ENCODE peak calls at places on chromosomes 13 and 19, in eight cellular contexts. One of them, this sample, is unnamed.

GRCh38 chr13:37769078-37769477 is 100.5 kb downstream of the TRPC4 start:
- DNase-seq in AG04449: no peak
- DNase-seq in psoas muscle: no peak
- DNase-seq in upper lobe of left lung: no peak
- DNase-seq in cardiac muscle cell: no peak
- DNase-seq in CD4-positive, CD25-positive, alpha-beta regulatory T cell: no peak
- DNase-seq in OCI-LY7: peak; percentile 53
- DNase-seq in left ventricle myocardium inferior: no peak
- DNase-seq in this sample: no peak

GRCh38 chr19:34327851-34328250 is 37.1 kb upstream of the GPI start:
- DNase-seq in left ventricle myocardium inferior: peak; percentile 43
- DNase-seq in psoas muscle: no peak
- DNase-seq in OCI-LY7: no peak
- DNase-seq in cardiac muscle cell: no peak
- DNase-seq in AG04449: no peak
- DNase-seq in upper lobe of left lung: no peak
- DNase-seq in CD4-positive, CD25-positive, alpha-beta regulatory T cell: no peak
- DNase-seq in this sample: no peak

GRCh38 chr19:52640916-52641315 is 2.8 kb upstream of the ZNF83 start:
- DNase-seq in AG04449: no peak
- DNase-seq in psoas muscle: no peak
- DNase-seq in OCI-LY7: no peak
- DNase-seq in cardiac muscle cell: no peak
- DNase-seq in upper lobe of left lung: peak; percentile 42
- DNase-seq in left ventricle myocardium inferior: no peak
- DNase-seq in CD4-positive, CD25-positive, alpha-beta regulatory T cell: no peak
- DNase-seq in this sample: no peak

GRCh38 chr13:38686635-38687245 is at the start of gene FREM2:
- DNase-seq in CD4-positive, CD25-positive, alpha-beta regulatory T cell: no peak
- DNase-seq in OCI-LY7: no peak
- DNase-seq in cardiac muscle cell: peak; percentile 96
- DNase-seq in AG04449: no peak
- DNase-seq in left ventricle myocardium inferior: no peak
- DNase-seq in upper lobe of left lung: no peak
- DNase-seq in psoas muscle: peak; percentile 20
- DNase-seq in this sample: no peak

GRCh38 chr13:98274921-98275487 is 97.9 kb upstream of the RNF113B start:
- DNase-seq in upper lobe of left lung: no peak
- DNase-seq in OCI-LY7: no peak
- DNase-seq in left ventricle myocardium inferior: no peak
- DNase-seq in psoas muscle: no peak
- DNase-seq in CD4-positive, CD25-positive, alpha-beta regulatory T cell: no peak
- DNase-seq in cardiac muscle cell: no peak
- DNase-seq in AG04449: no peak
- DNase-seq in this sample: no peak

GRCh38 chr19:2591537-2592291 is 110.8 kb downstream of the GNG7 start:
- DNase-seq in left ventricle myocardium inferior: no peak
- DNase-seq in cardiac muscle cell: no peak
- DNase-seq in psoas muscle: no peak
- DNase-seq in upper lobe of left lung: no peak
- DNase-seq in CD4-positive, CD25-positive, alpha-beta regulatory T cell: no peak
- DNase-seq in AG04449: no peak
- DNase-seq in OCI-LY7: no peak
- DNase-seq in this sample: no peak

GRCh38 chr19:8145969-8146368 is 3.4 kb downstream of the FBN3 start:
- DNase-seq in psoas muscle: no peak
- DNase-seq in left ventricle myocardium inferior: no peak
- DNase-seq in CD4-positive, CD25-positive, alpha-beta regulatory T cell: no peak
- DNase-seq in cardiac muscle cell: no peak
- DNase-seq in upper lobe of left lung: peak; percentile 69
- DNase-seq in AG04449: no peak
- DNase-seq in OCI-LY7: peak; percentile 27
- DNase-seq in this sample: no peak

GRCh38 chr13:27000686-27001085 is 170.9 kb downstream of the USP12 start:
- DNase-seq in upper lobe of left lung: no peak
- DNase-seq in OCI-LY7: no peak
- DNase-seq in left ventricle myocardium inferior: no peak
- DNase-seq in CD4-positive, CD25-positive, alpha-beta regulatory T cell: no peak
- DNase-seq in AG04449: no peak
- DNase-seq in psoas muscle: no peak
- DNase-seq in cardiac muscle cell: no peak
- DNase-seq in this sample: no peak

GRCh38 chr13:18954254-18954653 is 227.4 kb downstream of the TUBA3C start:
- DNase-seq in OCI-LY7: no peak
- DNase-seq in cardiac muscle cell: no peak
- DNase-seq in psoas muscle: no peak
- DNase-seq in upper lobe of left lung: peak; percentile 24
- DNase-seq in AG04449: no peak
- DNase-seq in CD4-positive, CD25-positive, alpha-beta regulatory T cell: no peak
- DNase-seq in left ventricle myocardium inferior: no peak
- DNase-seq in this sample: no peak

GRCh38 chr13:104984296-104984818 is 1551.1 kb downstream of the EFNB2 start:
- DNase-seq in AG04449: peak; percentile 12
- DNase-seq in cardiac muscle cell: peak; percentile 72
- DNase-seq in psoas muscle: peak; percentile 24
- DNase-seq in CD4-positive, CD25-positive, alpha-beta regulatory T cell: no peak
- DNase-seq in upper lobe of left lung: no peak
- DNase-seq in OCI-LY7: no peak
- DNase-seq in left ventricle myocardium inferior: peak; percentile 49
- DNase-seq in this sample: peak; percentile 87

GRCh38 chr19:34181111-34181864 is 9.0 kb downstream of the LSM14A start:
- DNase-seq in upper lobe of left lung: no peak
- DNase-seq in left ventricle myocardium inferior: no peak
- DNase-seq in cardiac muscle cell: no peak
- DNase-seq in CD4-positive, CD25-positive, alpha-beta regulatory T cell: no peak
- DNase-seq in AG04449: no peak
- DNase-seq in OCI-LY7: no peak
- DNase-seq in psoas muscle: no peak
- DNase-seq in this sample: no peak

GRCh38 chr19:14558370-14559066 is 13.3 kb downstream of the NDUFB7 start:
- DNase-seq in OCI-LY7: no peak
- DNase-seq in AG04449: no peak
- DNase-seq in upper lobe of left lung: peak; percentile 56
- DNase-seq in CD4-positive, CD25-positive, alpha-beta regulatory T cell: no peak
- DNase-seq in left ventricle myocardium inferior: peak; percentile 41
- DNase-seq in psoas muscle: peak; percentile 30
- DNase-seq in cardiac muscle cell: no peak
- DNase-seq in this sample: no peak

GRCh38 chr19:49528211-49528771 is 488 bp downstream of the RCN3 start:
- DNase-seq in OCI-LY7: no peak
- DNase-seq in CD4-positive, CD25-positive, alpha-beta regulatory T cell: no peak
- DNase-seq in upper lobe of left lung: no peak
- DNase-seq in AG04449: no peak
- DNase-seq in cardiac muscle cell: no peak
- DNase-seq in psoas muscle: peak; percentile 52
- DNase-seq in left ventricle myocardium inferior: no peak
- DNase-seq in this sample: no peak

GRCh38 chr19:54573330-54573872 is at the start of gene LILRA2:
- DNase-seq in left ventricle myocardium inferior: no peak
- DNase-seq in upper lobe of left lung: no peak
- DNase-seq in CD4-positive, CD25-positive, alpha-beta regulatory T cell: no peak
- DNase-seq in psoas muscle: no peak
- DNase-seq in OCI-LY7: peak; percentile 52
- DNase-seq in AG04449: no peak
- DNase-seq in cardiac muscle cell: no peak
- DNase-seq in this sample: no peak

GRCh38 chr13:71906438-71906837 is 39.4 kb upstream of the DACH1 start:
- DNase-seq in CD4-positive, CD25-positive, alpha-beta regulatory T cell: no peak
- DNase-seq in left ventricle myocardium inferior: no peak
- DNase-seq in OCI-LY7: no peak
- DNase-seq in psoas muscle: no peak
- DNase-seq in cardiac muscle cell: no peak
- DNase-seq in upper lobe of left lung: no peak
- DNase-seq in AG04449: no peak
- DNase-seq in this sample: peak; percentile 37

GRCh38 chr13:113927661-113928581 is 46.0 kb downstream of the C13orf46 start:
- DNase-seq in AG04449: peak; percentile 99
- DNase-seq in psoas muscle: peak; percentile 79
- DNase-seq in CD4-positive, CD25-positive, alpha-beta regulatory T cell: no peak
- DNase-seq in upper lobe of left lung: peak; percentile 81
- DNase-seq in cardiac muscle cell: no peak
- DNase-seq in OCI-LY7: no peak
- DNase-seq in left ventricle myocardium inferior: peak; percentile 53
- DNase-seq in this sample: no peak

GRCh38 chr19:16355293-16356043 is 30.8 kb downstream of the KLF2 start:
- DNase-seq in cardiac muscle cell: no peak
- DNase-seq in left ventricle myocardium inferior: peak; percentile 46
- DNase-seq in CD4-positive, CD25-positive, alpha-beta regulatory T cell: no peak
- DNase-seq in AG04449: no peak
- DNase-seq in psoas muscle: no peak
- DNase-seq in OCI-LY7: no peak
- DNase-seq in upper lobe of left lung: peak; percentile 84
- DNase-seq in this sample: no peak
- H3K4me3 ChIP-seq in cardiac muscle cell: no peak overlapping the region
- H3K4me3 ChIP-seq in left ventricle myocardium inferior: peak overlapping the region; percentile 51
- H3K4me3 ChIP-seq in CD4-positive, CD25-positive, alpha-beta regulatory T cell: peak overlapping the region; percentile 19
- H3K4me3 ChIP-seq in AG04449: no peak overlapping the region
- H3K4me3 ChIP-seq in psoas muscle: no peak overlapping the region
- H3K4me3 ChIP-seq in OCI-LY7: no peak overlapping the region
- H3K4me3 ChIP-seq in upper lobe of left lung: peak overlapping the region; percentile 19
- H3K4me3 ChIP-seq in this sample: no peak overlapping the region

GRCh38 chr19:19626516-19627441 is 1.2 kb downstream of the LPAR2 start:
- DNase-seq in AG04449: no peak
- DNase-seq in upper lobe of left lung: peak; percentile 80
- DNase-seq in CD4-positive, CD25-positive, alpha-beta regulatory T cell: no peak
- DNase-seq in left ventricle myocardium inferior: no peak
- DNase-seq in OCI-LY7: no peak
- DNase-seq in cardiac muscle cell: no peak
- DNase-seq in psoas muscle: no peak
- DNase-seq in this sample: no peak
- H3K4me3 ChIP-seq in AG04449: no peak overlapping the region
- H3K4me3 ChIP-seq in upper lobe of left lung: peak overlapping the region; percentile 62
- H3K4me3 ChIP-seq in CD4-positive, CD25-positive, alpha-beta regulatory T cell: peak overlapping the region; percentile 84
- H3K4me3 ChIP-seq in left ventricle myocardium inferior: peak overlapping the region; percentile 62
- H3K4me3 ChIP-seq in OCI-LY7: peak overlapping the region; percentile 70
- H3K4me3 ChIP-seq in cardiac muscle cell: peak overlapping the region; percentile 68
- H3K4me3 ChIP-seq in psoas muscle: no peak overlapping the region
- H3K4me3 ChIP-seq in this sample: no peak overlapping the region

GRCh38 chr19:29712744-29713516 is 2.1 kb downstream of the C19orf12 start:
- DNase-seq in cardiac muscle cell: no peak
- DNase-seq in CD4-positive, CD25-positive, alpha-beta regulatory T cell: no peak
- DNase-seq in psoas muscle: no peak
- DNase-seq in AG04449: no peak
- DNase-seq in OCI-LY7: no peak
- DNase-seq in left ventricle myocardium inferior: no peak
- DNase-seq in upper lobe of left lung: no peak
- DNase-seq in this sample: no peak
- H3K4me3 ChIP-seq in cardiac muscle cell: no peak overlapping the region
- H3K4me3 ChIP-seq in CD4-positive, CD25-positive, alpha-beta regulatory T cell: peak overlapping the region; percentile 79
- H3K4me3 ChIP-seq in psoas muscle: peak overlapping the region; percentile 98
- H3K4me3 ChIP-seq in AG04449: no peak overlapping the region
- H3K4me3 ChIP-seq in OCI-LY7: no peak overlapping the region
- H3K4me3 ChIP-seq in left ventricle myocardium inferior: no peak overlapping the region
- H3K4me3 ChIP-seq in upper lobe of left lung: no peak overlapping the region
- H3K4me3 ChIP-seq in this sample: no peak overlapping the region

DNA sequence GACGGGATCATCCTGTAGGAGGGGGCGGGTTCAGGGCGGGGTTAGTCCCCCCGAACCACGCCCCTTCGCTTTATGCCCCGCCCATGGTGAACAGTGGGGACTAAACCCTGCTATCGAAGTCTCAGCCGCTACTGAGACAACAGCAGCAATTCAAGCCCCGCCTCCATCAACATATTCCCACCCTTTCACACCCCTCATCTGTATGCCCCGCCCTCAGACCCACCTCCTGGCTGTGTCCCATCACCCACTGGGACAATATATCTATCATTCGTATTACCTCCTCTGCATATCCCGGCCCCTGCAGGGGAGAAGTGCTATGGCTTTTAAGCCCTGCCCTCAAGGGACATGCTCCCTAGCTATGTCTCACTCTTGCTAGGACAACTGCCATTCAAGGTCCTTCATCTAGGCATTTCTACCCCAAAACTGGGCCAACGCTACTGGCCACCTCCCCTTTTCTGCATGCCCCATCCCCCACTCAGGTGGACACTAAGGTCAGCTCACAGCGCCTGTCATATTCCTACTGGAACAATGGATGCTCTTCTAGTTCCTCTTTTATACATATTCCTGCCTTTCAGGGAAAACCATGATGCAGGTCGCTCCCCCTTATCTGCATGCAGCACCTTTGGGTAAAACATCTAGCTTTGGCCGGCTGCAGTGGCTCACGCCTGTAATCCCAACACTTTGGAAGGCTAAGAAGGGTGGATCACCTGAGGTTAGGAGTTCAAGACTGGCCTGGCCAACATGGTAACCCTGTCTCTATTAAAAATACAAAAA is 11.9 kb downstream of the LRFN1 start:
- DNase-seq in OCI-LY7: no peak
- DNase-seq in upper lobe of left lung: no peak
- DNase-seq in AG04449: no peak
- DNase-seq in left ventricle myocardium inferior: no peak
- DNase-seq in CD4-positive, CD25-positive, alpha-beta regulatory T cell: no peak
- DNase-seq in psoas muscle: no peak
- DNase-seq in cardiac muscle cell: peak; percentile 37
- DNase-seq in this sample: no peak
- H3K4me3 ChIP-seq in OCI-LY7: no peak overlapping the region
- H3K4me3 ChIP-seq in upper lobe of left lung: no peak overlapping the region
- H3K4me3 ChIP-seq in AG04449: no peak overlapping the region
- H3K4me3 ChIP-seq in left ventricle myocardium inferior: peak overlapping the region; percentile 52
- H3K4me3 ChIP-seq in CD4-positive, CD25-positive, alpha-beta regulatory T cell: no peak overlapping the region
- H3K4me3 ChIP-seq in psoas muscle: no peak overlapping the region
- H3K4me3 ChIP-seq in cardiac muscle cell: no peak overlapping the region
- H3K4me3 ChIP-seq in this sample: no peak overlapping the region

DNA sequence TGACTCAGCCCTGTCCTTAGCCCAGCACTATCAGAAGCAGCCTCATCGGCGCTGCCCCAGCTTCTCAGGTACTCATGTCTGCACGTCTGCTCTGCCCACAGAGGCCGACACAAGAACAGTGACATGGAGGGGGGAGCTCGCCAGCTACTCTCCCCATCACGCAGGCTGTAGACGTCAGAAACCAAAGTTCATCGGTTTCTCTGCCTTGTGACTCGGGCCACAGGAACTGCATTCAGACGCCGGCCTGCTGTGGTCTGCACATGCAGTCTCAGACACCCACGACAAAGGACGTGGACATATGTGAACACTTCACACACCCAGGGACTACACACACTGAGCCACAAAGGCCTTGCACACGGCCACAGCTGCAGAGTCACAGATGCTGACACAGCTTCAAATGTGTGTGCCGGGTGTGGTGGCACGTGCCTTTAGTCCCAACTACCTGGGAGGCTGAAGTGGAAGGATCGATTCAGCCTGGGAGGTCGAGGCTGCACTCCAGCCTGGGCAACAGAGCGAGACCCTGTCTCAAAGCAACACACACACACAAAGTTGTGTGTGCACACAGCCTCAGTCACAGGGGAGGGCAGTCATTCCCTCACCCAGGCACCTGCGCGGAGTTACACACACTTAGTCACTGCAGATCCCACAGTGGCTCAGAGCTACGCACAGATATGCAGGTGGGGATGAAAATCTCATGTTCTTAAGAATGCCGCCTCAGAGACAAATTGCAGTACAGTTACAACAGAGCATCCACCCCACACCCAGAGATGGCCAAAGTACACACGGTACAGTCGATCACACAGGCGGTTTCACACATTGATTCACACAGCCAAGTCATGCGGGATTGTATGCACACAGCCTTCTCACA is 4.9 kb upstream of the ZFP36 start:
- DNase-seq in OCI-LY7: peak; percentile 68
- DNase-seq in psoas muscle: peak; percentile 51
- DNase-seq in cardiac muscle cell: no peak
- DNase-seq in AG04449: no peak
- DNase-seq in left ventricle myocardium inferior: no peak
- DNase-seq in CD4-positive, CD25-positive, alpha-beta regulatory T cell: peak; percentile 85
- DNase-seq in upper lobe of left lung: no peak
- DNase-seq in this sample: no peak
- H3K4me3 ChIP-seq in OCI-LY7: peak overlapping the region; percentile 62
- H3K4me3 ChIP-seq in psoas muscle: peak overlapping the region; percentile 71
- H3K4me3 ChIP-seq in cardiac muscle cell: peak overlapping the region; percentile 29
- H3K4me3 ChIP-seq in AG04449: peak overlapping the region; percentile 55
- H3K4me3 ChIP-seq in left ventricle myocardium inferior: peak overlapping the region; percentile 73
- H3K4me3 ChIP-seq in CD4-positive, CD25-positive, alpha-beta regulatory T cell: peak overlapping the region; percentile 51
- H3K4me3 ChIP-seq in upper lobe of left lung: peak overlapping the region; percentile 53
- H3K4me3 ChIP-seq in this sample: peak overlapping the region; percentile 51

This sample was measured in Jurkat, Clone E6-1.